ENCODE peak calls at places on chromosomes 2 and 18, in six cellular contexts. D, V, F, L, Q and M are unnamed samples.
A peak's percentile ranks its signal among the peaks of the same experiment; 100 is the strongest.

GRCh38 chr18:23703057-23703986 is 14.1 kb downstream of the LAMA3 start:
- DNase-seq in Q (peak; percentile 45), V (no peak), L (no peak), F (peak; percentile 36), D (peak; percentile 77), M (no peak)

GRCh38 chr2:125679903-125680302 is 976.1 kb upstream of the GYPC start:
- DNase-seq in F (no peak), V (no peak), D (no peak), Q (no peak), L (no peak), M (no peak)

GRCh38 chr2:128601298-128602037 is 282.8 kb upstream of the HS6ST1 start:
- DNase-seq in V (no peak), Q (no peak), D (no peak), F (no peak), L (no peak), M (no peak)

GRCh38 chr2:71714601-71715240 is 261.4 kb downstream of the DYSF start:
- DNase-seq in L (no peak), D (no peak), F (no peak), Q (no peak), V (no peak), M (no peak)

GRCh38 chr2:222915092-222915957 is 54.5 kb downstream of the ACSL3 start:
- DNase-seq in V (no peak), F (no peak), L (no peak), Q (no peak), D (peak; percentile 61), M (no peak)

GRCh38 chr2:149915151-149915550 is 327.6 kb upstream of the MMADHC start:
- DNase-seq in D (no peak), L (no peak), Q (no peak), F (no peak), V (no peak), M (no peak)

GRCh38 chr18:55458456-55459238 is 129.3 kb downstream of the TCF4 start:
- DNase-seq in Q (no peak), L (peak; percentile 6), D (no peak), F (no peak), V (no peak), M (no peak)

GRCh38 chr2:100752628-100753333 is 67.2 kb upstream of the NPAS2 start:
- DNase-seq in Q (no peak), V (peak; percentile 77), D (peak; percentile 88), F (no peak), L (no peak), M (no peak)

GRCh38 chr2:112482309-112483046 is 522 bp downstream of the TTL start:
- DNase-seq in L (peak; percentile 63), V (no peak), D (peak; percentile 47), F (peak; percentile 35), Q (no peak), M (no peak)

GRCh38 chr18:55251186-55251995 is 292.1 kb upstream of the CCDC68 start:
- DNase-seq in Q (no peak), V (no peak), D (no peak), F (no peak), L (peak; percentile 13), M (no peak)

GRCh38 chr2:215434447-215435260 is 1.2 kb downstream of the FN1 start:
- DNase-seq in D (peak; percentile 39), F (no peak), Q (no peak), L (no peak), V (no peak), M (no peak)

GRCh38 chr2:201858781-201859180 is 52.4 kb downstream of the CDK15 start:
- DNase-seq in F (peak; percentile 14), V (no peak), D (peak; percentile 75), Q (no peak), L (peak; percentile 82), M (no peak)

GRCh38 chr2:197090713-197091367 is 164.3 kb upstream of the PGAP1 start:
- DNase-seq in F (no peak), L (no peak), V (no peak), Q (no peak), D (no peak), M (no peak)

GRCh38 chr18:74981476-74981875 is 227.5 kb downstream of the PTGR3 start:
- DNase-seq in D (no peak), V (no peak), Q (no peak), L (no peak), F (no peak), M (no peak)

GRCh38 chr2:44974064-44974715 is 32.7 kb downstream of the SIX3 start:
- DNase-seq in V (no peak), D (peak; percentile 72), F (peak; percentile 60), Q (no peak), L (no peak), M (no peak)
- TF ChIP-seq CTCF in V (peak; percentile 11), D (peak; percentile 72), F (peak; percentile 55), Q (peak; percentile 68), L (peak; percentile 33), M (peak; percentile 73)

GRCh38 chr2:168890006-168890782 is at the start of gene SPC25:
- DNase-seq in F (peak; percentile 86), D (peak; percentile 88), L (peak; percentile 92), V (peak; percentile 31), Q (peak; percentile 61), M (peak; percentile 55)
- TF ChIP-seq CTCF in F (no peak), D (no peak), L (no peak), V (no peak), Q (no peak), M (no peak)

GRCh38 chr2:96890726-96891385 is 21.0 kb upstream of the SEMA4C start:
- DNase-seq in V (no peak), F (no peak), L (no peak), Q (no peak), D (no peak), M (no peak)
- TF ChIP-seq CTCF in V (no peak), F (no peak), L (no peak), Q (no peak), D (no peak), M (no peak)

GRCh38 chr2:37343537-37344434 is 644 bp upstream of the QPCT start:
- DNase-seq in F (peak; percentile 22), Q (no peak), L (no peak), V (no peak), D (peak; percentile 46), M (no peak)
- TF ChIP-seq CTCF in F (no peak), Q (peak; percentile 46), L (peak; percentile 13), V (peak; percentile 38), D (peak; percentile 50), M (peak; percentile 46)